ENCODE peak calls at places on chromosomes 11 and 22, in eight cellular contexts. One of them, this sample, is unnamed.

GRCh38 chr11:104161751-104162450 is 2.0 kb downstream of the PDGFD start:
- DNase-seq in mesendoderm: no peak
- DNase-seq in brain microvascular endothelial cell: no peak
- DNase-seq in thoracic aorta: no peak
- DNase-seq in dorsolateral prefrontal cortex: no peak
- DNase-seq in CD4-positive, CD25-positive, alpha-beta regulatory T cell: no peak
- DNase-seq in RWPE1: no peak
- DNase-seq in prostate gland: no peak
- DNase-seq in this sample: no peak

GRCh38 chr11:6670202-6670830 is 12.8 kb downstream of the MRPL17 start:
- DNase-seq in CD4-positive, CD25-positive, alpha-beta regulatory T cell: no peak
- DNase-seq in mesendoderm: no peak
- DNase-seq in dorsolateral prefrontal cortex: no peak
- DNase-seq in RWPE1: no peak
- DNase-seq in thoracic aorta: no peak
- DNase-seq in brain microvascular endothelial cell: no peak
- DNase-seq in prostate gland: no peak
- DNase-seq in this sample: peak

GRCh38 chr11:87421422-87421821 is 383.7 kb downstream of the TMEM135 start:
- DNase-seq in RWPE1: peak
- DNase-seq in thoracic aorta: peak
- DNase-seq in prostate gland: peak
- DNase-seq in dorsolateral prefrontal cortex: no peak
- DNase-seq in CD4-positive, CD25-positive, alpha-beta regulatory T cell: no peak
- DNase-seq in brain microvascular endothelial cell: peak
- DNase-seq in mesendoderm: peak
- DNase-seq in this sample: peak

GRCh38 chr11:40187092-40187403 is 1272.4 kb downstream of the LRRC4C start:
- DNase-seq in RWPE1: no peak
- DNase-seq in mesendoderm: no peak
- DNase-seq in thoracic aorta: no peak
- DNase-seq in CD4-positive, CD25-positive, alpha-beta regulatory T cell: no peak
- DNase-seq in brain microvascular endothelial cell: no peak
- DNase-seq in prostate gland: no peak
- DNase-seq in dorsolateral prefrontal cortex: no peak
- DNase-seq in this sample: no peak

GRCh38 chr11:70788247-70789022 is 390.1 kb downstream of the CTTN start:
- DNase-seq in RWPE1: peak
- DNase-seq in dorsolateral prefrontal cortex: no peak
- DNase-seq in thoracic aorta: no peak
- DNase-seq in prostate gland: no peak
- DNase-seq in mesendoderm: no peak
- DNase-seq in CD4-positive, CD25-positive, alpha-beta regulatory T cell: no peak
- DNase-seq in brain microvascular endothelial cell: peak
- DNase-seq in this sample: no peak

GRCh38 chr11:10731064-10731680 is 19.9 kb upstream of the CTR9 start:
- DNase-seq in RWPE1: no peak
- DNase-seq in CD4-positive, CD25-positive, alpha-beta regulatory T cell: no peak
- DNase-seq in brain microvascular endothelial cell: no peak
- DNase-seq in mesendoderm: no peak
- DNase-seq in thoracic aorta: no peak
- DNase-seq in prostate gland: no peak
- DNase-seq in dorsolateral prefrontal cortex: no peak
- DNase-seq in this sample: no peak

GRCh38 chr11:128066429-128066828 is 520.9 kb downstream of the ETS1 start:
- DNase-seq in CD4-positive, CD25-positive, alpha-beta regulatory T cell: no peak
- DNase-seq in dorsolateral prefrontal cortex: no peak
- DNase-seq in RWPE1: no peak
- DNase-seq in brain microvascular endothelial cell: no peak
- DNase-seq in prostate gland: no peak
- DNase-seq in mesendoderm: no peak
- DNase-seq in thoracic aorta: no peak
- DNase-seq in this sample: no peak

GRCh38 chr11:128854801-128855200 is 12.3 kb downstream of the KCNJ1 start:
- DNase-seq in prostate gland: no peak
- DNase-seq in mesendoderm: no peak
- DNase-seq in dorsolateral prefrontal cortex: no peak
- DNase-seq in RWPE1: no peak
- DNase-seq in brain microvascular endothelial cell: no peak
- DNase-seq in CD4-positive, CD25-positive, alpha-beta regulatory T cell: no peak
- DNase-seq in thoracic aorta: no peak
- DNase-seq in this sample: no peak

GRCh38 chr11:11105361-11105760 is 247.5 kb upstream of the ZBED5 start:
- DNase-seq in dorsolateral prefrontal cortex: no peak
- DNase-seq in brain microvascular endothelial cell: no peak
- DNase-seq in CD4-positive, CD25-positive, alpha-beta regulatory T cell: no peak
- DNase-seq in prostate gland: no peak
- DNase-seq in mesendoderm: peak
- DNase-seq in thoracic aorta: no peak
- DNase-seq in RWPE1: no peak
- DNase-seq in this sample: no peak

GRCh38 chr11:18392434-18393321 is 1.7 kb upstream of the LDHA start:
- DNase-seq in dorsolateral prefrontal cortex: no peak
- DNase-seq in CD4-positive, CD25-positive, alpha-beta regulatory T cell: no peak
- DNase-seq in thoracic aorta: no peak
- DNase-seq in brain microvascular endothelial cell: no peak
- DNase-seq in prostate gland: no peak
- DNase-seq in mesendoderm: no peak
- DNase-seq in RWPE1: no peak
- DNase-seq in this sample: no peak

GRCh38 chr22:43412808-43413785 is 1.3 kb downstream of the MPPED1 start:
- DNase-seq in RWPE1: no peak
- DNase-seq in brain microvascular endothelial cell: no peak
- DNase-seq in prostate gland: no peak
- DNase-seq in CD4-positive, CD25-positive, alpha-beta regulatory T cell: no peak
- DNase-seq in dorsolateral prefrontal cortex: no peak
- DNase-seq in mesendoderm: no peak
- DNase-seq in thoracic aorta: no peak
- DNase-seq in this sample: no peak

GRCh38 chr11:40388097-40388818 is 1071.2 kb downstream of the LRRC4C start:
- DNase-seq in mesendoderm: no peak
- DNase-seq in CD4-positive, CD25-positive, alpha-beta regulatory T cell: no peak
- DNase-seq in brain microvascular endothelial cell: no peak
- DNase-seq in dorsolateral prefrontal cortex: no peak
- DNase-seq in thoracic aorta: no peak
- DNase-seq in RWPE1: peak
- DNase-seq in prostate gland: no peak
- DNase-seq in this sample: no peak

GRCh38 chr11:92070026-92070889 is 154.4 kb upstream of the FAT3 start:
- DNase-seq in prostate gland: no peak
- DNase-seq in RWPE1: no peak
- DNase-seq in thoracic aorta: no peak
- DNase-seq in mesendoderm: peak
- DNase-seq in CD4-positive, CD25-positive, alpha-beta regulatory T cell: no peak
- DNase-seq in dorsolateral prefrontal cortex: no peak
- DNase-seq in brain microvascular endothelial cell: no peak
- DNase-seq in this sample: no peak

GRCh38 chr11:78929092-78929905 is 354.6 kb upstream of the NARS2 start:
- DNase-seq in dorsolateral prefrontal cortex: no peak
- DNase-seq in RWPE1: no peak
- DNase-seq in mesendoderm: peak
- DNase-seq in thoracic aorta: no peak
- DNase-seq in prostate gland: no peak
- DNase-seq in brain microvascular endothelial cell: no peak
- DNase-seq in CD4-positive, CD25-positive, alpha-beta regulatory T cell: no peak
- DNase-seq in this sample: no peak

GRCh38 chr11:35675901-35676610 is 13.5 kb downstream of the TRIM44 start:
- DNase-seq in mesendoderm: no peak
- DNase-seq in prostate gland: no peak
- DNase-seq in RWPE1: no peak
- DNase-seq in dorsolateral prefrontal cortex: no peak
- DNase-seq in CD4-positive, CD25-positive, alpha-beta regulatory T cell: no peak
- DNase-seq in brain microvascular endothelial cell: no peak
- DNase-seq in thoracic aorta: no peak
- DNase-seq in this sample: no peak

GRCh38 chr11:44190883-44191230 is 95.4 kb downstream of the EXT2 start:
- DNase-seq in brain microvascular endothelial cell: no peak
- DNase-seq in prostate gland: no peak
- DNase-seq in CD4-positive, CD25-positive, alpha-beta regulatory T cell: no peak
- DNase-seq in RWPE1: no peak
- DNase-seq in mesendoderm: peak
- DNase-seq in thoracic aorta: no peak
- DNase-seq in dorsolateral prefrontal cortex: no peak
- DNase-seq in this sample: no peak

GRCh38 chr11:101582242-101583052 is 1.4 kb downstream of the TRPC6 start:
- DNase-seq in RWPE1: peak
- DNase-seq in CD4-positive, CD25-positive, alpha-beta regulatory T cell: no peak
- DNase-seq in dorsolateral prefrontal cortex: no peak
- DNase-seq in mesendoderm: peak
- DNase-seq in thoracic aorta: no peak
- DNase-seq in brain microvascular endothelial cell: peak
- DNase-seq in prostate gland: no peak
- DNase-seq in this sample: no peak

GRCh38 chr11:6319001-6319878 is 1.1 kb downstream of the CAVIN3 start:
- DNase-seq in prostate gland: no peak
- DNase-seq in brain microvascular endothelial cell: peak
- DNase-seq in CD4-positive, CD25-positive, alpha-beta regulatory T cell: no peak
- DNase-seq in dorsolateral prefrontal cortex: no peak
- DNase-seq in RWPE1: no peak
- DNase-seq in mesendoderm: peak
- DNase-seq in thoracic aorta: peak
- DNase-seq in this sample: no peak

GRCh38 chr11:131458421-131458820 is 88.0 kb downstream of the NTM start:
- DNase-seq in mesendoderm: peak
- DNase-seq in prostate gland: no peak
- DNase-seq in brain microvascular endothelial cell: no peak
- DNase-seq in RWPE1: no peak
- DNase-seq in dorsolateral prefrontal cortex: no peak
- DNase-seq in CD4-positive, CD25-positive, alpha-beta regulatory T cell: no peak
- DNase-seq in thoracic aorta: no peak
- DNase-seq in this sample: no peak

GRCh38 chr22:38290347-38290746 is 17.5 kb upstream of the TMEM184B start:
- DNase-seq in mesendoderm: no peak
- DNase-seq in CD4-positive, CD25-positive, alpha-beta regulatory T cell: no peak
- DNase-seq in dorsolateral prefrontal cortex: no peak
- DNase-seq in brain microvascular endothelial cell: no peak
- DNase-seq in RWPE1: no peak
- DNase-seq in thoracic aorta: no peak
- DNase-seq in prostate gland: no peak
- DNase-seq in this sample: no peak

GRCh38 chr22:38295339-38295738 is 21.9 kb downstream of the CSNK1E start:
- DNase-seq in mesendoderm: no peak
- DNase-seq in brain microvascular endothelial cell: no peak
- DNase-seq in dorsolateral prefrontal cortex: no peak
- DNase-seq in prostate gland: no peak
- DNase-seq in RWPE1: no peak
- DNase-seq in thoracic aorta: no peak
- DNase-seq in CD4-positive, CD25-positive, alpha-beta regulatory T cell: no peak
- DNase-seq in this sample: no peak

GRCh38 chr22:38294193-38294592 is 21.4 kb upstream of the TMEM184B start:
- DNase-seq in CD4-positive, CD25-positive, alpha-beta regulatory T cell: no peak
- DNase-seq in RWPE1: no peak
- DNase-seq in dorsolateral prefrontal cortex: no peak
- DNase-seq in prostate gland: no peak
- DNase-seq in mesendoderm: no peak
- DNase-seq in thoracic aorta: no peak
- DNase-seq in brain microvascular endothelial cell: no peak
- DNase-seq in this sample: no peak

GRCh38 chr22:38291201-38291777 is 18.5 kb upstream of the TMEM184B start:
- DNase-seq in RWPE1: no peak
- DNase-seq in prostate gland: no peak
- DNase-seq in brain microvascular endothelial cell: no peak
- DNase-seq in mesendoderm: no peak
- DNase-seq in dorsolateral prefrontal cortex: no peak
- DNase-seq in thoracic aorta: no peak
- DNase-seq in CD4-positive, CD25-positive, alpha-beta regulatory T cell: no peak
- DNase-seq in this sample: no peak

GRCh38 chr22:38292694-38293093 is 19.9 kb upstream of the TMEM184B start:
- DNase-seq in mesendoderm: no peak
- DNase-seq in brain microvascular endothelial cell: peak
- DNase-seq in RWPE1: no peak
- DNase-seq in CD4-positive, CD25-positive, alpha-beta regulatory T cell: no peak
- DNase-seq in prostate gland: no peak
- DNase-seq in dorsolateral prefrontal cortex: no peak
- DNase-seq in thoracic aorta: no peak
- DNase-seq in this sample: no peak
- H3K27ac ChIP-seq in mesendoderm: no peak
- H3K27ac ChIP-seq in brain microvascular endothelial cell: peak
- H3K27ac ChIP-seq in RWPE1: peak
- H3K27ac ChIP-seq in CD4-positive, CD25-positive, alpha-beta regulatory T cell: no peak
- H3K27ac ChIP-seq in prostate gland: no peak
- H3K27ac ChIP-seq in dorsolateral prefrontal cortex: peak
- H3K27ac ChIP-seq in thoracic aorta: no peak
- H3K27ac ChIP-seq in this sample: no peak

GRCh38 chr11:64745523-64746328 is 1.8 kb upstream of the RASGRP2 start:
- DNase-seq in RWPE1: no peak
- DNase-seq in prostate gland: peak
- DNase-seq in mesendoderm: peak
- DNase-seq in dorsolateral prefrontal cortex: no peak
- DNase-seq in CD4-positive, CD25-positive, alpha-beta regulatory T cell: peak
- DNase-seq in thoracic aorta: peak
- DNase-seq in brain microvascular endothelial cell: peak
- DNase-seq in this sample: peak
- H3K27ac ChIP-seq in RWPE1: no peak
- H3K27ac ChIP-seq in prostate gland: peak
- H3K27ac ChIP-seq in mesendoderm: no peak
- H3K27ac ChIP-seq in dorsolateral prefrontal cortex: peak
- H3K27ac ChIP-seq in CD4-positive, CD25-positive, alpha-beta regulatory T cell: peak
- H3K27ac ChIP-seq in thoracic aorta: peak
- H3K27ac ChIP-seq in brain microvascular endothelial cell: no peak
- H3K27ac ChIP-seq in this sample: peak

GRCh38 chr22:41201146-41201545 is 4.0 kb upstream of the L3MBTL2 start:
- DNase-seq in thoracic aorta: no peak
- DNase-seq in mesendoderm: no peak
- DNase-seq in prostate gland: peak
- DNase-seq in brain microvascular endothelial cell: no peak
- DNase-seq in dorsolateral prefrontal cortex: no peak
- DNase-seq in CD4-positive, CD25-positive, alpha-beta regulatory T cell: no peak
- DNase-seq in RWPE1: no peak
- DNase-seq in this sample: no peak

GRCh38 chr22:41197808-41198585 is 7.1 kb upstream of the L3MBTL2 start:
- DNase-seq in prostate gland: no peak
- DNase-seq in RWPE1: no peak
- DNase-seq in brain microvascular endothelial cell: no peak
- DNase-seq in dorsolateral prefrontal cortex: no peak
- DNase-seq in thoracic aorta: no peak
- DNase-seq in CD4-positive, CD25-positive, alpha-beta regulatory T cell: peak
- DNase-seq in mesendoderm: peak
- DNase-seq in this sample: peak

GRCh38 chr22:41191467-41191866 is 13.6 kb upstream of the L3MBTL2 start:
- DNase-seq in thoracic aorta: no peak
- DNase-seq in RWPE1: no peak
- DNase-seq in prostate gland: no peak
- DNase-seq in dorsolateral prefrontal cortex: no peak
- DNase-seq in mesendoderm: no peak
- DNase-seq in brain microvascular endothelial cell: no peak
- DNase-seq in CD4-positive, CD25-positive, alpha-beta regulatory T cell: no peak
- DNase-seq in this sample: no peak

GRCh38 chr22:41193829-41194228 is 11.3 kb upstream of the L3MBTL2 start:
- DNase-seq in CD4-positive, CD25-positive, alpha-beta regulatory T cell: no peak
- DNase-seq in RWPE1: no peak
- DNase-seq in thoracic aorta: no peak
- DNase-seq in mesendoderm: no peak
- DNase-seq in dorsolateral prefrontal cortex: no peak
- DNase-seq in prostate gland: no peak
- DNase-seq in brain microvascular endothelial cell: no peak
- DNase-seq in this sample: no peak

GRCh38 chr22:41197046-41197807 is 7.9 kb upstream of the L3MBTL2 start:
- DNase-seq in CD4-positive, CD25-positive, alpha-beta regulatory T cell: peak
- DNase-seq in prostate gland: peak
- DNase-seq in brain microvascular endothelial cell: peak
- DNase-seq in thoracic aorta: peak
- DNase-seq in mesendoderm: peak
- DNase-seq in RWPE1: peak
- DNase-seq in dorsolateral prefrontal cortex: peak
- DNase-seq in this sample: peak
- H3K27ac ChIP-seq in CD4-positive, CD25-positive, alpha-beta regulatory T cell: no peak
- H3K27ac ChIP-seq in prostate gland: peak
- H3K27ac ChIP-seq in brain microvascular endothelial cell: no peak
- H3K27ac ChIP-seq in thoracic aorta: no peak
- H3K27ac ChIP-seq in mesendoderm: no peak
- H3K27ac ChIP-seq in RWPE1: peak
- H3K27ac ChIP-seq in dorsolateral prefrontal cortex: no peak
- H3K27ac ChIP-seq in this sample: peak

GRCh38 chr11:69123593-69124545 is 31.9 kb upstream of the SMIM38 start:
- DNase-seq in brain microvascular endothelial cell: no peak
- DNase-seq in prostate gland: no peak
- DNase-seq in thoracic aorta: no peak
- DNase-seq in RWPE1: no peak
- DNase-seq in mesendoderm: peak
- DNase-seq in dorsolateral prefrontal cortex: no peak
- DNase-seq in CD4-positive, CD25-positive, alpha-beta regulatory T cell: no peak
- DNase-seq in this sample: no peak
- H3K27ac ChIP-seq in brain microvascular endothelial cell: no peak
- H3K27ac ChIP-seq in prostate gland: peak
- H3K27ac ChIP-seq in thoracic aorta: peak
- H3K27ac ChIP-seq in RWPE1: peak
- H3K27ac ChIP-seq in mesendoderm: peak
- H3K27ac ChIP-seq in dorsolateral prefrontal cortex: no peak
- H3K27ac ChIP-seq in CD4-positive, CD25-positive, alpha-beta regulatory T cell: peak
- H3K27ac ChIP-seq in this sample: peak

This sample was measured in CD4-positive, alpha-beta memory T cell.